ENCODE peak calls at places on chromosome 3, in six cellular contexts. P is astrocyte of the spinal cord, C is foreskin fibroblast, M is GM23338, W is Caco-2, J is stomach. Z is an unnamed sample.
A peak's percentile ranks its signal among the peaks of the same experiment; 100 is the strongest.

GRCh38 chr3:112013058-112013783 is 14.5 kb downstream of the TAGLN3 start:
- DNase-seq in J (peak; percentile 67), P (peak; percentile 76), C (peak; percentile 71), M (peak; percentile 86), W (peak; percentile 57), Z (peak; percentile 84)

GRCh38 chr3:37779289-37780152 is 82.2 kb upstream of the CTDSPL start:
- DNase-seq in W (peak; percentile 54), P (peak; percentile 88), M (peak; percentile 91), J (no peak), C (peak; percentile 65), Z (peak; percentile 83)

GRCh38 chr3:46853441-46854410 is 9.5 kb downstream of the MYL3 start:
- DNase-seq in C (no peak), P (no peak), M (no peak), J (no peak), W (peak; percentile 22), Z (no peak)

GRCh38 chr3:61908344-61908743 is 347.0 kb downstream of the PTPRG start:
- DNase-seq in C (peak; percentile 70), J (no peak), W (no peak), P (no peak), M (no peak), Z (peak; percentile 83)

GRCh38 chr3:103730744-103731143 is 1295.9 kb downstream of the ZPLD1 start:
- DNase-seq in W (no peak), J (no peak), M (no peak), C (no peak), P (no peak), Z (no peak)

GRCh38 chr3:100554373-100554676 is 55.1 kb upstream of the ADGRG7 start:
- DNase-seq in W (no peak), J (no peak), M (no peak), P (no peak), C (no peak), Z (no peak)

GRCh38 chr3:29585368-29585767 is 304.5 kb downstream of the RBMS3 start:
- DNase-seq in P (no peak), J (no peak), M (no peak), C (no peak), W (no peak), Z (no peak)

GRCh38 chr3:66344391-66344811 is 123.6 kb downstream of the SLC25A26 start:
- DNase-seq in W (no peak), J (no peak), M (no peak), P (no peak), C (no peak), Z (no peak)

GRCh38 chr3:169764164-169764452 is 752 bp downstream of the TERC start:
- DNase-seq in J (no peak), C (peak; percentile 27), W (no peak), P (no peak), M (no peak), Z (peak; percentile 60)

GRCh38 chr3:64342940-64343691 is 117.8 kb upstream of the PRICKLE2 start:
- DNase-seq in M (peak; percentile 44), W (peak; percentile 66), C (peak; percentile 96), J (no peak), P (peak; percentile 87), Z (peak; percentile 95)

GRCh38 chr3:30426319-30426993 is 179.9 kb upstream of the TGFBR2 start:
- DNase-seq in P (peak; percentile 78), W (no peak), C (peak; percentile 65), M (peak; percentile 10), J (no peak), Z (peak; percentile 83)

GRCh38 chr3:86991840-86992430 is 986 bp upstream of the VGLL3 start:
- DNase-seq in J (no peak), M (no peak), P (peak; percentile 50), W (no peak), C (no peak), Z (peak; percentile 48)

GRCh38 chr3:36457667-36458066 is 77.4 kb downstream of the STAC start:
- DNase-seq in J (no peak), W (no peak), M (no peak), P (no peak), C (peak; percentile 43), Z (no peak)

GRCh38 chr3:111917300-111917699 is 58.2 kb downstream of the PHLDB2 start:
- DNase-seq in W (no peak), M (peak; percentile 71), J (no peak), C (no peak), P (peak; percentile 66), Z (no peak)

GRCh38 chr3:70392227-70392626 is 79.8 kb upstream of the MDFIC2 start:
- DNase-seq in P (no peak), W (no peak), M (peak; percentile 74), J (no peak), C (no peak), Z (no peak)

GRCh38 chr3:72665103-72665502 is 183.1 kb downstream of the SHQ1 start:
- DNase-seq in M (no peak), W (no peak), P (no peak), C (no peak), J (no peak), Z (no peak)

GRCh38 chr3:98901465-98902174 is at the start of gene DCBLD2:
- DNase-seq in C (peak; percentile 100), W (peak; percentile 99), M (peak; percentile 99), P (peak; percentile 100), J (peak; percentile 96), Z (peak; percentile 99)

GRCh38 chr3:24156466-24156865 is 211.4 kb downstream of the NR1D2 start:
- DNase-seq in M (no peak), C (peak; percentile 42), W (no peak), J (no peak), P (peak; percentile 33), Z (peak; percentile 79)

GRCh38 chr3:33372218-33373081 is 67.8 kb downstream of the UBP1 start:
- DNase-seq in J (peak; percentile 45), W (no peak), P (peak; percentile 77), C (peak; percentile 46), M (peak; percentile 68), Z (peak; percentile 75)

GRCh38 chr3:159005148-159005547 is 203.3 kb downstream of the MFSD1 start:
- DNase-seq in P (no peak), M (no peak), J (no peak), C (no peak), W (no peak), Z (no peak)

GRCh38 chr3:60079076-60079475 is 1029.3 kb upstream of the CFAP20DC start:
- DNase-seq in M (peak; percentile 60), C (no peak), W (no peak), P (no peak), J (no peak), Z (no peak)

DNA sequence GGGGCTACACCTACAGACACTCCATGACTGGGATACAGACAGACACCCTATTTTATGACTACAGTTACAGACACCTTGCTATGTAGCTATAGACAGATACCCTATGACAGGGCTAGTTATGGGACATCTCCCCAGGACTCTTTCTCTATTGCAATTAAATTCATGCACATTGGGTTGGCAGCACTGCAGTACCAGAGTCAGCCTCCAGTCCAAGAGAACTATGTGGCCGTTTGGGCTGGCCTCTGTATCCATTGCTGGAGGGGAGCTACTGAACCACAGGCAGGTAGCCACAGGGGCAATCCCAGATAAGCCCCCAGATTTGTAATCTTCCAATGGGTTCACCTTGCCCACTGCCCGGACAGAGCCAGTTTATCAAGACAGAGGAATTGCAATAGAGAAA is 108.4 kb upstream of the SPATA16 start:
- DNase-seq in W (no peak), M (no peak), J (no peak), C (no peak), P (no peak), Z (no peak)
- TF ChIP-seq CTCF in W (no peak), M (peak; percentile 30), J (no peak), C (no peak), P (no peak), Z (no peak)

GRCh38 chr3:191070762-191071365 is 128.2 kb upstream of the OSTN start:
- DNase-seq in C (no peak), M (no peak), P (peak; percentile 22), J (no peak), W (no peak), Z (peak; percentile 47)
- H3K4me3 ChIP-seq in C (no peak overlapping the region), M (no peak overlapping the region), P (no peak overlapping the region), J (no peak overlapping the region), W (no peak overlapping the region), Z (no peak overlapping the region)

DNA sequence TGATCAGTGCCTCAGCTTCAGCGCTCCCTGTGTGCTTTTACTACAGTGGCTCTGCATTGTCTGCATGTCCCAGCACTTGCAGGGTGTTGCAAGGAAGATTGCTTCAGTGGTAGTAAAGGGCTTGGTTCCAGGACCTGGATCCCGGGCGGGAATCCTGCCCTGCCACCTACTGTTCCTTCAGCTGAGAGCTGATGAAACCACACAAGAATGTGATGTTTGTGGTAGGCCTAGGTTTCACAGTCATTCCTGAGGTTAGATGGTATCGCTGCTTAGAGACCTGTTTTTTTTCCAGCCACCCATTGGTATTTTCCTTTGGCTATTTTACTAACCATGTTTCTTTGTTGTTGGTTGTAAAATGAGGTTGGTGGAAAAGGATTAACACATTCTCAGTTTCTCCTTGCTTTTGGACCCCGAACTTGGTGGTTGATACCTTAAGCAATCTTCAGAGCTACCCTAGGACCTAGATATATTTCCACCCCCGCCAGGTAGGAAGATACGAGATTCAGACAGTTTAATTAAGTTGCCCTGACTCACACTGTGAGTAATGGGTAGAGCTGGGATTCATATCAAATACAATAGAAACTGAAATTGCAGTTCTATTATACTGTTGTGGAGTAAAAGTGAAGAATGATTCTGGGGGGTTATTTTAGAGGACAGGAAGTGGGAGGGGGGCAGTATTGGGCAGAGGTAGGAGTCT is 11.4 kb downstream of the GPR87 start:
- DNase-seq in J (peak; percentile 61), M (peak; percentile 93), C (peak; percentile 94), P (peak; percentile 98), W (peak; percentile 91), Z (peak; percentile 95)
- TF ChIP-seq CTCF in J (peak; percentile 4), M (no peak), C (no peak), P (no peak), W (no peak), Z (peak; percentile 7)

GRCh38 chr3:125128861-125129501 is 73.2 kb upstream of the HEG1 start:
- DNase-seq in M (no peak), W (peak; percentile 78), J (no peak), P (peak; percentile 93), C (peak; percentile 73), Z (peak; percentile 96)
- H3K4me3 ChIP-seq in M (no peak overlapping the region), W (no peak overlapping the region), J (no peak overlapping the region), P (no peak overlapping the region), C (no peak overlapping the region), Z (no peak overlapping the region)

DNA sequence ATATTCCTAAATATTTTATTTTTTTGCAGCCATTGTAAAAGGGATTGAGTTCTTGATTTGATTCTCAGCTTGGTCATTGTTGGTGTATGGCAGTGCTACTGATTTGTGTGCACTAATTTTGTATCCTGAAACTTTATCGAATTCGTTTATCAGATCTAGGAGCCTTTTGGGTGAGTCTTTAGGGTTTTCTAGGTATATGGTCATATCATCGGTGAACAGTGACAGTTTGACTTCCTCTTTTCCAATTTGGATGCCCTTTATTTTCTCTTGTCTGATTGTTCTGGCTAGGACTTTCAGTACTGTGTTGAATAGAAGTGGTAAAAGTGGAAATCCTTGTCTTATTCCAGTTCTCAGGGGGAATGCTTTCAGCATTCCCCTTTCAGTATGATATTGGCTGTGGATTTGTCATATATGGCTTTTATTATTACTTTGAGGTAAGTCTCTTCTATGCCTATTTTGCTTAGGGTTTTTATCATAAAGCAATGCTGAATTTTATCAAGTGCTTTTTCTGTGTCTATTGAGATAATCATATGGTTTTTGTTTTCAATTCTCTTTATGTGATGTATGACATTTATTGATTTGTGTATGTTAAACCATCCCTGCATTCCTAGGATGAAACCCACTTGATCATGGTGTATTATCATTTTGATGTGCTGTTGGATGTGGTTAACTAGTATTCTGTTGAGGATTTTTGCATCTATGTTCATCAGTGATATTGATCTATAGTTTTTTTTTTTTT is 11.4 kb upstream of the SLC9A9 start:
- DNase-seq in P (no peak), M (no peak), J (no peak), C (no peak), W (no peak), Z (no peak)
- TF ChIP-seq CTCF in P (no peak), M (no peak), J (no peak), C (no peak), W (no peak), Z (no peak)

GRCh38 chr3:190505381-190506003 is 8.4 kb upstream of the IL1RAP start:
- DNase-seq in W (no peak), M (no peak), P (no peak), C (no peak), J (no peak), Z (no peak)
- H3K4me3 ChIP-seq in W (no peak overlapping the region), M (no peak overlapping the region), P (no peak overlapping the region), C (no peak overlapping the region), J (no peak overlapping the region), Z (no peak overlapping the region)